ENCODE peak calls at places on chromosomes 13 and 19, in eight cellular contexts. D is lung, Q is GM20000, E is fibroblast of the aortic adventitia, B is mesothelial cell of epicardium, W is mammary epithelial cell, R is body of pancreas, V is fibroblast of mammary gland. X is an unnamed sample.

GRCh38 chr13:114140131-114140908 is 7.9 kb upstream of the RASA3 start:
- DNase-seq in B (no peak), V (no peak), R (no peak), W (no peak), Q (no peak), E (no peak), D (no peak), X (no peak)

GRCh38 chr19:52535831-52536800 is 8.6 kb downstream of the ZNF808 start:
- DNase-seq in E (peak), B (peak), W (peak), V (peak), D (peak), Q (peak), R (peak), X (peak)

GRCh38 chr19:44696939-44697669 is 1.8 kb upstream of the CEACAM16 start:
- DNase-seq in Q (no peak), B (no peak), W (no peak), R (peak), E (no peak), D (no peak), V (no peak), X (no peak)

GRCh38 chr19:343941-344624 is 513 bp downstream of the MIER2 start:
- DNase-seq in D (no peak), B (peak), R (no peak), E (peak), V (no peak), W (no peak), Q (no peak), X (peak)

GRCh38 chr19:53865918-53866696 is 1.6 kb upstream of the MYADM start:
- DNase-seq in Q (peak), V (peak), B (peak), D (peak), E (peak), R (peak), W (peak), X (peak)

GRCh38 chr19:47239152-47239551 is 8.2 kb upstream of the BBC3 start:
- DNase-seq in E (no peak), V (no peak), D (no peak), R (no peak), W (no peak), B (no peak), Q (no peak), X (no peak)

GRCh38 chr13:106348032-106348431 is 187.4 kb downstream of the EFNB2 start:
- DNase-seq in V (peak), B (no peak), D (no peak), R (no peak), E (peak), Q (no peak), W (peak), X (no peak)

GRCh38 chr19:48348039-48348438 is 15.7 kb downstream of the TMEM143 start:
- DNase-seq in W (no peak), Q (no peak), E (no peak), D (no peak), R (peak), B (no peak), V (peak), X (no peak)

DNA sequence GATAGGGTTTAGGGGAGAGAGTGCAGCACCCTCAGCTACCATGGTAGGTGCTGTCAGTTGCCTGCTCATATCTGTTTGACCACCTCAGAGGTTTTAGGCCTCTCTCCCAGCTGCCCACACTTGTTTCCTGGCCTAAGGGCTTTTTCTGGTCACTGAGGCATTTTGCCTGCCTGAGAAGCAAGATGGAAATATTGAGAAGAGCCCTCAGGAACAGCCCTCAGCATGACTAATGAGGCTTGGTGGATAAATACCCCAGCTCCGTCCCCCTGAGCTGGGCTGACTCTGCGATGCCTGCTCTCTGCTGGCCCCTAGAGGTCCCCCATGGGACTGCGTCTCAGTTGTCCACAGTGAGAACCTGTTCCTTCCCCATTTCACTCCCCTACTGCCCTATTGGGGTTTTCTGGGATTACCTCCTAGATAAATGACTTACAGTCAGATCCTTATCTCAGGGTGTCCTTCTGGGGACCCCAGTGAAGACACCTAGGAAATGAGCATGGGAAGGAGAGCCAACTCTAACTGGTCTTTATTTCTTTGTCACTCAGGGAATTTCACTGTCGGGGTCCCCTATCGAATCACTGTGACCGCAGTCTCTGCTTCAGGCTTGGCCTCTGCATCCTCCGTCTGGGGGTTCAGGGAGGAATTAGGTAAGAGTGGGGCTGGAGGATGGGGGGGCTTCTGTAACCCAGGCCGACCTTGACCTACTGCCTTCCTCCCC is 13.3 kb downstream of the PALM3 start:
- DNase-seq in B (no peak), V (peak), Q (peak), D (peak), W (peak), R (peak), E (no peak), X (peak)
- TF ChIP-seq CTCF in B (peak), V (peak), Q (peak), D (peak), W (peak), R (peak), E (peak), X (peak)

GRCh38 chr19:15475169-15475568 is 4.1 kb downstream of the PGLYRP2 start:
- DNase-seq in E (no peak), D (no peak), W (no peak), B (no peak), V (no peak), R (no peak), Q (no peak), X (no peak)

GRCh38 chr19:15475611-15476010 is 3.7 kb downstream of the PGLYRP2 start:
- DNase-seq in E (no peak), D (no peak), V (no peak), B (no peak), Q (no peak), R (no peak), W (no peak), X (no peak)

GRCh38 chr19:15476334-15476733 is 3.0 kb downstream of the PGLYRP2 start:
- DNase-seq in D (no peak), R (no peak), V (no peak), B (no peak), E (no peak), W (no peak), Q (no peak), X (peak)

GRCh38 chr19:15479391-15480345 is at the start of gene PGLYRP2:
- DNase-seq in E (no peak), Q (no peak), V (no peak), D (peak), W (no peak), B (no peak), R (peak), X (no peak)
- TF ChIP-seq CTCF in E (peak), Q (no peak), V (no peak), D (peak), W (peak), B (no peak), R (peak), X (peak)

DNA sequence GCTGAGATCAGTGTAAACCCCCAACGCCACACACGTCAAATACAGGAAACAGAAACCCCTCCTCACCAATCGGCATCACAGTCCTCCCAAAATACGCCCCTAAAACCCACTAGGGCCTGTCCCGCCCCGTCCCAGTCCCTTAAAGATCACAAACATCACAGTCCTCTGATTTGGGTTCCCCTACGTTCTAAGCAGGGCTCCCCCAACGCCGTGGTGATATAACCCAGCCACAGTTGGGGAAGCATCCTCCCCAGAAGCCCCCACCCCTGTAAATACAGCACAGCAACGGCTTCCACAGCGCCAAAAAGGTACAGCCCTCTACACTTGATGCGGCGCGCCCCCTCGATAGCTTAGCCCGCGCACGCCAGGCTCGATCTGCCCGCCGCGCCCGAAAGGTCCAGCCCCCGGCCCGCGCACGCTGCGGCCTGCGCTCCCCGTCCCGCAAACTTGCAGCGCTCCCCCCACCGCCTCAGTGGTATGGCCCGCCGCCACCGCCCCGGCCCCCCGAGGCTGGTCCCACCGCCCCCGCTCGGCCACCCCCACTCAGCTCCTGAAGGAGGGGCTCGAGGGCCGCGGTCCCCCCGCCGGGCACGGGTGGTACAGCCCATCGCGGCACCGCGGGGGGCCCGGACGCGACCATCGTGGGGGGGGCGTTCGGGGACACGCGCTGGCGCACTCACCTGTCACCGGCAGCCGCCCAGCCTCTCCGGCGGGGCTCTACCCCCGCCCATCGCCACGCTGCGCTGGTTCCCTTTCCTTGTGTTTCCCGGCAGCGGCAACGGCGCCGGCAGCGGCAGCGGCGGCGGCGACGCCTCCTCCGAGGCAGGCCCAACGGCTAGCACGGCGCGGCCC is at the start of gene AKT2:
- DNase-seq in E (peak), Q (peak), V (peak), B (peak), R (peak), D (no peak), W (peak), X (peak)
- TF ChIP-seq CTCF in E (no peak), Q (no peak), V (no peak), B (no peak), R (no peak), D (no peak), W (no peak), X (no peak)

GRCh38 chr13:91960947-91961346 is 562.5 kb downstream of the GPC5 start:
- DNase-seq in V (no peak), B (no peak), R (no peak), W (no peak), Q (no peak), E (no peak), D (no peak), X (no peak)

GRCh38 chr13:91950803-91951202 is 552.4 kb downstream of the GPC5 start:
- DNase-seq in Q (no peak), V (no peak), E (no peak), D (no peak), B (no peak), W (no peak), R (no peak), X (no peak)

DNA sequence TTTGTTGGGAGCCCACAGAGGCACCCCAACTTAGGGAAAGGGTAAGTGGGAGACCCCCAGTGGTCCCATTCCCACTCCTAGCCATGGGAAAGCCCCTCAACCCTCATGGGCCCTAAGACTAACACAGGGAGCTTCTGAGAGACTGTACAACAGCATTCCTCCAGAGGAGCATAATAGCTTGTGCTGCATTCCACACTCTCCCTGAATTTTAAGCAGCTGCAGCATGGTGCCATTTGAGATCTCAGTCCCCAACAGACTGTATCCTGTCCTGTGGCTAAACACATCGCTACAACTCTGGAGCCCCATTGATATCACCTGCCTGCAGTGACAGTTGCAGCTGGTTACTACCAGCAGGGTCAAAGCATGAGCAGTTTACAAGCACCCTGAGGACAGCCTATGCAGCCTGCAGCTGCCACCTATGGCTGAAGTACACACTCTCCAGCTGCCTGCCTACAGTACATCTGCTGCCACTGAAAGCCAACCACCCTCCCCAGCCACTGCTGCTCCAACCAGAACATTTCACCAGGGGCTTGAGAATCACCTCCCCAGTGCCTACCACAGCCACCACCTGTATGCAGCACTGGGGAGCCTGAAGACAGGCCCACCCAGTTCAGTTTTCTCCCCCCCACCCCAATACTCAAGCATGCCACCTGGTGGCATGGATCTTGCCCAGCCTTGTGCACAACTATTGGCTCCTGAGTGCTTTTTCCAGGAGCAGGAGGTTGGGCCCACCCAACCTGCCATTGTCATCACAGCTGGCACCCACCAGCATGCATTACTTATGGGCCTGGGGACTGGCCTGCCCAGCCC is 557.3 kb downstream of the GPC5 start:
- DNase-seq in R (no peak), W (no peak), B (no peak), Q (no peak), E (no peak), D (no peak), V (no peak), X (no peak)
- TF ChIP-seq CTCF in R (no peak), W (no peak), B (no peak), Q (no peak), E (no peak), D (no peak), V (no peak), X (no peak)

DNA sequence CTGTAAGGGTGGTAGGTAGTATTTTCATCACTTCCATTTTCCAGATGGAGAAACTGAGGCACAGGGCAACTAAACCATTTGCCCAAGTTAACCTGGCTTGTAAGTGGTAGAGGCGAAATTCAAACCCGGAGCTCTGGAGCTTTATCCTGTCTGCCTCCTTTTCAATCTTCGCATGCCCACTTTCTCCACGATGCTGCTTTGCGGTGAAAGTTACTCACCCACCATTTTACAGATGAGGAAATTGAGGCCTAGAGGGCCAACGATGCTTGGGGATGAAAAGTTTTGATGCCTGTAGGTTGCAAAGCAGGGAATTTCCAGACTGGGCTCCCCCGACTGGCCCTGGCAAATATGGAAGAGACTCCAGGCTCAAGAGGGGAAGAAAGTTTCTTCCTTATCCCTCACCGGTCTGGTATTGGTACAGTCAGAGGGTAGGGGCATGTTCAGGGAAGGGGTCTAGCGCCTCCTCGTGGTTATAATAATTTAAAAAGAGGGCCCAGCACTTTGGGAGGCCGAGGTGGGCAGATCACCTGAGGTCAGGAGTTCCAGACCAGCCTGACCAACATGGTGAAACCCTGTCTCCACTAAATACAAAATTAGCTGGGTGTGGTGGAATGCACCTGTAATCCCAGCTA is 1.9 kb upstream of the SH2D3A start:
- DNase-seq in Q (no peak), V (peak), R (no peak), E (peak), W (no peak), B (no peak), D (no peak), X (no peak)
- TF ChIP-seq CTCF in Q (no peak), V (peak), R (peak), E (peak), W (peak), B (no peak), D (no peak), X (no peak)

GRCh38 chr19:18440936-18441803 is 3.2 kb upstream of the ISYNA1 start:
- DNase-seq in Q (no peak), R (no peak), V (no peak), B (no peak), D (no peak), E (no peak), W (no peak), X (no peak)

GRCh38 chr19:18439910-18440237 is 1.9 kb upstream of the ISYNA1 start:
- DNase-seq in B (no peak), E (no peak), W (no peak), V (no peak), D (no peak), Q (no peak), R (no peak), X (no peak)

GRCh38 chr19:18441804-18442788 is 4.2 kb upstream of the ISYNA1 start:
- DNase-seq in E (no peak), W (no peak), R (no peak), B (no peak), Q (no peak), D (no peak), V (no peak), X (no peak)

GRCh38 chr19:18439025-18439909 is 1.3 kb upstream of the ISYNA1 start:
- DNase-seq in Q (no peak), B (no peak), V (peak), W (no peak), D (no peak), R (peak), E (peak), X (no peak)

DNA sequence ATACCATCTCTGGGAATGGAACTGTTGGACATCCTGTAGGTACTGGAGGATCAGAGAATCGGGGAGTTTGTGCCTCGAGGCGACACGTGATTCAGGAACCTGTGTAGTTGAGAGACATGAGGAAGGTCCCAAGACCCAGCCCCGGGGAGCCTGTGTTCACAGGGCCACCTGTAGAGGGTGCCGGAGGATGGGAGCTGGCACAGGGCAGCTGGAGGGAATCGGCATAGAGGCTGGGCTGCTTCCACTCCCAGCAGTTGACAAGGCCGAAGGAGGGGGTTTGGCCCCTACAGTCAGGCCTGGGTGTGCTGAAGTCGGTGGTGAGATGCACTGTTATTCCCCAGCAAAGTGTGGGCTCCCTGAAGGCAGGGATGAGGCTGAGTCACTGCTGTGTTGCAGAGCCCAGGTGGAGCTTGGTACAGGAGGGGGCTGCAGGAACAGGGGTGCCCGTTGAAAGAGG is 2.5 kb upstream of the ISYNA1 start:
- DNase-seq in W (no peak), E (no peak), B (no peak), Q (no peak), V (no peak), R (no peak), D (no peak), X (peak)
- TF ChIP-seq CTCF in W (peak), E (no peak), B (no peak), Q (peak), V (peak), R (peak), D (no peak), X (peak)

GRCh38 chr13:66071608-66072007 is 1158.5 kb downstream of the PCDH9 start:
- DNase-seq in B (no peak), Q (no peak), E (no peak), V (no peak), R (no peak), W (no peak), D (no peak), X (no peak)

GRCh38 chr13:66068683-66069082 is 1161.5 kb downstream of the PCDH9 start:
- DNase-seq in E (no peak), B (no peak), Q (no peak), D (no peak), W (no peak), R (no peak), V (no peak), X (no peak)

GRCh38 chr13:66074018-66074615 is 1156.0 kb downstream of the PCDH9 start:
- DNase-seq in D (no peak), V (no peak), E (no peak), B (no peak), W (no peak), R (no peak), Q (no peak), X (no peak)

GRCh38 chr13:66069570-66069969 is 1160.6 kb downstream of the PCDH9 start:
- DNase-seq in R (no peak), V (peak), Q (no peak), W (no peak), E (no peak), B (no peak), D (no peak), X (no peak)

DNA sequence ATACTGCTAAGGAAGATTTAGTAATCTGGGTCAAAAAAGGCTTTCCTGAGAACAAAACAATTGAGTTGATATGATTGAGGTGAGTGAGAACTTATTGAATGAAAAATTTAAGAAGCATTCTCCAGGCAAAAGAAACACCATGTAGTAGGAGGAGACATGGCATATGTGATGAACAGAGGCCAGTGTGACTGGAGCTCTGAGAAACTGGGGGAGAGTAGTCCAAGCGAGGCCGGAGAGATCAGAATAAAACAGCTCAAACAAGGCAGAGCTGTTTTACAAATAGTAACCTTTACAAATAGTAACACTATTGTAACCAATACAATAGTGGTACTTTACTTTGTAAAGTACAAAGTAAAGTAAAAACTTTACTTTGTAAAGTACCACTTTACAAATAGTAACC is 1159.1 kb downstream of the PCDH9 start:
- DNase-seq in E (no peak), R (no peak), D (no peak), B (no peak), V (no peak), W (no peak), Q (no peak), X (no peak)
- TF ChIP-seq CTCF in E (no peak), R (no peak), D (no peak), B (no peak), V (no peak), W (no peak), Q (no peak), X (no peak)